ENCODE peak calls at places on chromosome 21, in eight cellular contexts. E is hypothalamus; I is NCI-H345; A is activated naive CD4-positive, alpha-beta T cell treated with anti-CD3 and anti-CD28 coated beads for 36 hours; J is HS-5; Z is activated B cell treated with CpG ODN at 0.5 μM for 24 hours; H is SW480; Q is GM23338. V is an unnamed sample.

GRCh38 chr21:29499734-29500343 is 201.1 kb downstream of the BACH1 start:
- DNase-seq in J (no peak), E (no peak), A (peak), H (peak), Q (peak), Z (no peak), I (no peak), V (no peak)

GRCh38 chr21:42222386-42222785 is 3.4 kb downstream of the ABCG1 start:
- DNase-seq in I (no peak), Q (no peak), Z (no peak), E (no peak), H (no peak), A (no peak), J (no peak), V (no peak)

GRCh38 chr21:39633043-39633442 is 20.3 kb downstream of the B3GALT5 start:
- DNase-seq in H (peak), Z (no peak), I (no peak), E (no peak), J (peak), A (no peak), Q (no peak), V (no peak)

GRCh38 chr21:45551316-45551715 is 9.1 kb upstream of the SLC19A1 start:
- DNase-seq in E (no peak), I (no peak), Q (no peak), J (peak), A (peak), Z (no peak), H (peak), V (no peak)

GRCh38 chr21:43923391-43923790 is 58.4 kb downstream of the AGPAT3 start:
- DNase-seq in A (no peak), J (no peak), I (no peak), H (no peak), Z (no peak), Q (no peak), E (no peak), V (no peak)

GRCh38 chr21:39168800-39169199 is 14.5 kb downstream of the PSMG1 start:
- DNase-seq in A (no peak), J (no peak), H (no peak), Q (no peak), E (no peak), I (no peak), Z (no peak), V (no peak)

GRCh38 chr21:28644762-28645161 is 347.9 kb downstream of the LTN1 start:
- DNase-seq in E (no peak), A (no peak), Z (no peak), J (no peak), H (no peak), Q (no peak), I (no peak), V (no peak)

GRCh38 chr21:29235714-29236197 is 63.0 kb upstream of the BACH1 start:
- DNase-seq in Z (no peak), A (no peak), E (no peak), H (no peak), J (no peak), Q (no peak), I (no peak), V (no peak)

GRCh38 chr21:46080171-46081021 is 17.5 kb upstream of the COL6A2 start:
- DNase-seq in J (no peak), Z (peak), A (no peak), E (no peak), I (no peak), H (no peak), Q (no peak), V (no peak)

GRCh38 chr21:45078877-45079281 is 4.5 kb downstream of the ADARB1 start:
- DNase-seq in I (no peak), J (peak), A (peak), Z (no peak), E (no peak), H (no peak), Q (no peak), V (peak)

GRCh38 chr21:44946254-44947041 is 6.6 kb downstream of the SLX9 start:
- DNase-seq in I (no peak), H (no peak), A (no peak), Z (no peak), E (no peak), Q (no peak), J (no peak), V (no peak)

GRCh38 chr21:46024983-46025860 is 43.7 kb downstream of the COL6A1 start:
- DNase-seq in J (peak), E (no peak), H (no peak), I (no peak), Z (no peak), Q (no peak), A (no peak), V (no peak)

GRCh38 chr21:16116798-16117197 is 387.0 kb downstream of the USP25 start:
- DNase-seq in Q (no peak), J (peak), I (no peak), E (no peak), H (no peak), Z (no peak), A (no peak), V (no peak)

GRCh38 chr21:36753556-36753955 is 54.6 kb downstream of the SIM2 start:
- DNase-seq in H (no peak), E (no peak), A (no peak), J (peak), Z (no peak), I (no peak), Q (no peak), V (no peak)

GRCh38 chr21:45969921-45970673 is 11.5 kb upstream of the COL6A1 start:
- DNase-seq in H (no peak), J (no peak), E (no peak), I (no peak), Z (no peak), Q (no peak), A (no peak), V (no peak)

GRCh38 chr21:46295996-46296752 is 10.0 kb downstream of the YBEY start:
- DNase-seq in E (no peak), H (peak), I (no peak), J (no peak), A (peak), Z (peak), Q (peak), V (peak)

GRCh38 chr21:25625036-25625435 is 14.0 kb upstream of the JAM2 start:
- DNase-seq in A (no peak), E (no peak), Q (no peak), J (no peak), H (no peak), Z (no peak), I (no peak), V (no peak)

GRCh38 chr21:41611966-41612606 is 104.1 kb upstream of the TMPRSS2 start:
- DNase-seq in A (peak), J (no peak), H (peak), E (no peak), Z (no peak), I (peak), Q (peak), V (no peak)

GRCh38 chr21:45306832-45307571 is 19.3 kb upstream of the POFUT2 start:
- DNase-seq in Q (no peak), J (no peak), E (peak), I (no peak), H (peak), A (no peak), Z (no peak), V (no peak)

GRCh38 chr21:40754466-40754865 is 92.5 kb downstream of the DSCAM start:
- DNase-seq in A (no peak), H (no peak), E (no peak), Q (no peak), J (no peak), Z (no peak), I (no peak), V (no peak)

GRCh38 chr21:42324896-42325295 is 9.7 kb upstream of the TFF3 start:
- DNase-seq in Z (no peak), H (no peak), Q (no peak), J (no peak), E (no peak), A (no peak), I (no peak), V (no peak)

GRCh38 chr21:32308696-32309095 is 10.0 kb downstream of the MRAP start:
- DNase-seq in H (no peak), Z (no peak), A (no peak), E (no peak), I (no peak), J (no peak), Q (no peak), V (no peak)

GRCh38 chr21:26776320-26777021 is 68.7 kb downstream of the ADAMTS1 start:
- DNase-seq in H (no peak), A (no peak), J (peak), Z (no peak), I (no peak), Q (no peak), E (no peak), V (no peak)

GRCh38 chr21:36175771-36176565 is 19.3 kb downstream of the DOP1B start:
- DNase-seq in Z (no peak), E (no peak), I (peak), Q (no peak), A (no peak), H (no peak), J (no peak), V (no peak)

GRCh38 chr21:36567216-36567917 is 87.4 kb upstream of the CLDN14 start:
- DNase-seq in Z (no peak), I (no peak), E (no peak), J (no peak), H (no peak), Q (no peak), A (no peak), V (no peak)

GRCh38 chr21:38878394-38879179 is 72.9 kb downstream of the ETS2 start:
- DNase-seq in A (no peak), E (no peak), H (no peak), I (no peak), Z (no peak), J (no peak), Q (no peak), V (no peak)

GRCh38 chr21:18244721-18245486 is at the start of gene CHODL:
- DNase-seq in I (peak), Z (no peak), A (no peak), E (no peak), J (no peak), Q (peak), H (no peak), V (no peak)

GRCh38 chr21:45048968-45049367 is 25.4 kb upstream of the ADARB1 start:
- DNase-seq in H (no peak), J (no peak), Q (no peak), Z (no peak), I (no peak), A (no peak), E (no peak), V (no peak)

GRCh38 chr21:42830456-42831455 is 48.6 kb downstream of the WDR4 start:
- DNase-seq in I (peak), J (no peak), E (no peak), Q (no peak), H (peak), A (peak), Z (no peak), V (no peak)

GRCh38 chr21:32329776-32330175 is 31.1 kb downstream of the MRAP start:
- DNase-seq in I (no peak), J (peak), H (no peak), E (no peak), Z (no peak), Q (no peak), A (no peak), V (no peak)

GRCh38 chr21:29258626-29259335 is 39.9 kb upstream of the BACH1 start:
- DNase-seq in H (peak), I (no peak), Q (no peak), E (no peak), J (peak), A (no peak), Z (no peak), V (no peak)

GRCh38 chr21:42590431-42591131 is 62.8 kb upstream of the PDE9A start:
- DNase-seq in Z (no peak), I (no peak), A (peak), Q (no peak), E (no peak), J (no peak), H (no peak), V (no peak)

GRCh38 chr21:37087188-37087587 is 14.1 kb downstream of the TTC3 start:
- DNase-seq in E (no peak), J (peak), A (peak), Z (no peak), H (peak), Q (peak), I (peak), V (no peak)

GRCh38 chr21:33831962-33832659 is 83.5 kb downstream of the ATP5PO start:
- DNase-seq in H (no peak), Q (no peak), I (no peak), J (no peak), Z (no peak), A (no peak), E (no peak), V (no peak)

GRCh38 chr21:40143822-40144525 is 276.7 kb downstream of the PCP4 start:
- DNase-seq in A (peak), H (peak), J (no peak), Z (no peak), Q (peak), E (peak), I (peak), V (no peak)

V was measured in activated T-helper 9 cell treated with anti-CD3 and anti-CD28 coated beads, Interleukin-2, amount 50 U/mL, for 16 hours.